ENCODE peak calls at places on chromosomes 12 and 14, in nine cellular contexts. Z is hypothalamus; H is HT-29; T is HS-5; X is HS-27A; F is effector memory CD8-positive, alpha-beta T cell; D is T-helper 9 cell; R is G401; M is ovary. O is an unnamed sample.

GRCh38 chr12:12405882-12406281 is 49.0 kb downstream of the BORCS5 start:
- DNase-seq in Z (peak; percentile 28), H (peak; percentile 76), T (no peak), X (no peak), F (no peak), D (no peak), R (peak; percentile 94), M (no peak), O (no peak)

GRCh38 chr14:76115010-76115422 is 36.7 kb upstream of the GPATCH2L start:
- DNase-seq in Z (no peak), H (no peak), T (no peak), X (no peak), F (no peak), D (no peak), R (no peak), M (no peak), O (no peak)

GRCh38 chr12:107567871-107568619 is 117.6 kb upstream of the PWP1 start:
- DNase-seq in Z (no peak), H (no peak), T (no peak), X (no peak), F (no peak), D (no peak), R (no peak), M (no peak), O (no peak)

GRCh38 chr14:50027797-50028196 is 88.6 kb downstream of the VCPKMT start:
- DNase-seq in Z (no peak), H (no peak), T (no peak), X (no peak), F (no peak), D (no peak), R (no peak), M (no peak), O (no peak)

GRCh38 chr14:71523630-71524320 is 408.5 kb upstream of the RGS6 start:
- DNase-seq in Z (no peak), H (no peak), T (no peak), X (no peak), F (no peak), D (no peak), R (no peak), M (no peak), O (no peak)

GRCh38 chr12:59396519-59396918 is 199.3 kb upstream of the SLC16A7 start:
- DNase-seq in Z (no peak), H (peak; percentile 18), T (no peak), X (no peak), F (no peak), D (no peak), R (no peak), M (no peak), O (no peak)

GRCh38 chr14:20428010-20428365 is 8.0 kb downstream of the KLHL33 start:
- DNase-seq in Z (no peak), H (no peak), T (no peak), X (no peak), F (no peak), D (no peak), R (no peak), M (no peak), O (no peak)

GRCh38 chr12:28777603-28778365 is 371.3 kb upstream of the FAR2 start:
- DNase-seq in Z (no peak), H (no peak), T (no peak), X (no peak), F (peak; percentile 2), D (no peak), R (no peak), M (no peak), O (no peak)

GRCh38 chr12:122195405-122195804 is 8.1 kb upstream of the B3GNT4 start:
- DNase-seq in Z (no peak), H (no peak), T (no peak), X (no peak), F (no peak), D (no peak), R (no peak), M (no peak), O (no peak)

GRCh38 chr14:76081642-76082041 is 70.1 kb upstream of the GPATCH2L start:
- DNase-seq in Z (no peak), H (no peak), T (no peak), X (no peak), F (no peak), D (no peak), R (no peak), M (no peak), O (no peak)

GRCh38 chr12:64806593-64806992 is 17.9 kb upstream of the TBC1D30 start:
- DNase-seq in Z (no peak), H (no peak), T (no peak), X (no peak), F (no peak), D (no peak), R (no peak), M (no peak), O (no peak)

GRCh38 chr14:77988966-77989365 is 181.2 kb upstream of the NRXN3 start:
- DNase-seq in Z (peak; percentile 84), H (no peak), T (no peak), X (peak; percentile 2), F (no peak), D (no peak), R (no peak), M (no peak), O (no peak)

GRCh38 chr14:61296707-61297502 is 15.8 kb upstream of the TMEM30B start:
- DNase-seq in Z (no peak), H (peak; percentile 56), T (no peak), X (peak; percentile 17), F (peak; percentile 47), D (no peak), R (peak; percentile 12), M (no peak), O (peak; percentile 42)

GRCh38 chr14:61671086-61671485 is 24.2 kb upstream of the HIF1A start:
- DNase-seq in Z (no peak), H (no peak), T (no peak), X (no peak), F (peak; percentile 27), D (no peak), R (no peak), M (no peak), O (peak; percentile 51)

GRCh38 chr12:79057540-79057939 is 193.0 kb downstream of the SYT1 start:
- DNase-seq in Z (no peak), H (no peak), T (no peak), X (no peak), F (no peak), D (no peak), R (no peak), M (no peak), O (no peak)

GRCh38 chr14:89366580-89367448 is 50.2 kb downstream of the FOXN3 start:
- DNase-seq in Z (no peak), H (no peak), T (no peak), X (no peak), F (no peak), D (no peak), R (peak; percentile 70), M (peak; percentile 57), O (no peak)

GRCh38 chr14:98819132-98819866 is 452.7 kb downstream of the BCL11B start:
- DNase-seq in Z (no peak), H (peak; percentile 48), T (no peak), X (no peak), F (no peak), D (no peak), R (no peak), M (no peak), O (no peak)

GRCh38 chr12:114152890-114153289 is 186.8 kb upstream of the RBM19 start:
- DNase-seq in Z (no peak), H (no peak), T (no peak), X (no peak), F (no peak), D (no peak), R (no peak), M (no peak), O (no peak)

GRCh38 chr12:109879332-109880048 is 851 bp downstream of the GLTP start:
- DNase-seq in Z (no peak), H (peak; percentile 7), T (no peak), X (no peak), F (peak; percentile 13), D (no peak), R (peak; percentile 29), M (no peak), O (no peak)

GRCh38 chr12:81668475-81668874 is 90.7 kb downstream of the PPFIA2 start:
- DNase-seq in Z (no peak), H (peak; percentile 14), T (peak; percentile 92), X (no peak), F (no peak), D (no peak), R (no peak), M (no peak), O (no peak)

GRCh38 chr14:96080571-96080970 is 41.4 kb downstream of the C14orf132 start:
- DNase-seq in Z (no peak), H (no peak), T (no peak), X (no peak), F (no peak), D (no peak), R (no peak), M (no peak), O (no peak)

GRCh38 chr14:97005908-97006307 is 208.7 kb downstream of the VRK1 start:
- DNase-seq in Z (no peak), H (no peak), T (no peak), X (no peak), F (no peak), D (no peak), R (no peak), M (no peak), O (no peak)

GRCh38 chr14:56181666-56182065 is 63.5 kb downstream of the PELI2 start:
- DNase-seq in Z (no peak), H (peak; percentile 12), T (no peak), X (no peak), F (no peak), D (no peak), R (peak; percentile 47), M (no peak), O (no peak)

GRCh38 chr12:21912318-21912717 is 28.9 kb downstream of the ABCC9 start:
- DNase-seq in Z (no peak), H (no peak), T (peak; percentile 80), X (peak; percentile 80), F (no peak), D (no peak), R (no peak), M (no peak), O (no peak)

GRCh38 chr14:21748869-21749303 is 75.3 kb upstream of the OR4E1 start:
- DNase-seq in Z (no peak), H (peak; percentile 47), T (peak; percentile 9), X (peak; percentile 29), F (peak; percentile 47), D (peak; percentile 14), R (peak; percentile 42), M (no peak), O (peak; percentile 43)

GRCh38 chr12:132071001-132071810 is 72.9 kb downstream of the DDX51 start:
- DNase-seq in Z (no peak), H (no peak), T (no peak), X (no peak), F (no peak), D (no peak), R (no peak), M (no peak), O (peak; percentile 84)

GRCh38 chr12:666766-667308 is 3.6 kb upstream of the NINJ2 start:
- DNase-seq in Z (no peak), H (no peak), T (no peak), X (no peak), F (peak; percentile 44), D (no peak), R (no peak), M (no peak), O (no peak)

GRCh38 chr12:28308891-28309290 is 118.6 kb downstream of the CCDC91 start:
- DNase-seq in Z (no peak), H (no peak), T (no peak), X (no peak), F (no peak), D (no peak), R (no peak), M (no peak), O (no peak)

O was measured in OCI-LY7.